ENCODE peak calls at places on chromosomes 7 and 10, in eight cellular contexts. T is hepatocyte; J is C1 segment of cervical spinal cord; H is hippocampal formation; K is activated T-cell treated with anti-CD3 and anti-CD28 coated beads, Interleukin-2, amount 50 U/mL, for 1 hour; E is stimulated activated CD8-positive, alpha-beta memory T cell treated with anti-CD3 and anti-CD28 coated beads, Interleukin-7, amount 100 ng/mL, for 24 hours; P is Caco-2; F is anterior cingulate cortex. N is an unnamed sample.

GRCh38 chr10:122475130-122475529 is 13.8 kb downstream of the HTRA1 start:
- DNase-seq in T (no peak), J (peak), H (peak), K (no peak), E (no peak), P (no peak), F (peak), N (no peak)

GRCh38 chr10:23869548-23869947 is 339.4 kb upstream of the KIAA1217 start:
- DNase-seq in T (no peak), J (no peak), H (no peak), K (no peak), E (no peak), P (no peak), F (no peak), N (no peak)

GRCh38 chr7:109479388-109479787 is 909.7 kb downstream of the DNAJB9 start:
- DNase-seq in T (no peak), J (no peak), H (no peak), K (no peak), E (no peak), P (no peak), F (no peak), N (no peak)

GRCh38 chr10:48215148-48215982 is 59.1 kb downstream of the FRMPD2 start:
- DNase-seq in T (peak), J (no peak), H (no peak), K (peak), E (peak), P (peak), F (no peak), N (no peak)

GRCh38 chr7:133051066-133051465 is 30.8 kb downstream of the CHCHD3 start:
- DNase-seq in T (peak), J (no peak), H (no peak), K (no peak), E (no peak), P (peak), F (no peak), N (peak)

GRCh38 chr7:26305048-26305868 is 13.6 kb downstream of the SNX10 start:
- DNase-seq in T (peak), J (no peak), H (no peak), K (no peak), E (no peak), P (no peak), F (no peak), N (no peak)

GRCh38 chr10:110750931-110751330 is 106.8 kb downstream of the RBM20 start:
- DNase-seq in T (no peak), J (no peak), H (no peak), K (no peak), E (no peak), P (no peak), F (no peak), N (no peak)

GRCh38 chr7:151940048-151940845 is 16.0 kb upstream of the GALNTL5 start:
- DNase-seq in T (no peak), J (no peak), H (no peak), K (no peak), E (no peak), P (no peak), F (no peak), N (no peak)

GRCh38 chr7:51069411-51070083 is 247.1 kb downstream of the COBL start:
- DNase-seq in T (no peak), J (no peak), H (no peak), K (no peak), E (no peak), P (no peak), F (no peak), N (no peak)

GRCh38 chr7:133857376-133858119 is 269.6 kb upstream of the LRGUK start:
- DNase-seq in T (no peak), J (no peak), H (no peak), K (no peak), E (no peak), P (no peak), F (no peak), N (no peak)

GRCh38 chr7:148866362-148866761 is 17.7 kb downstream of the EZH2 start:
- DNase-seq in T (no peak), J (no peak), H (no peak), K (no peak), E (no peak), P (no peak), F (no peak), N (no peak)

GRCh38 chr10:1376384-1376945 is 320.3 kb downstream of the WDR37 start:
- DNase-seq in T (no peak), J (no peak), H (no peak), K (no peak), E (no peak), P (no peak), F (no peak), N (no peak)

GRCh38 chr10:55287346-55287745 is 486.3 kb upstream of the PCDH15 start:
- DNase-seq in T (no peak), J (no peak), H (no peak), K (no peak), E (no peak), P (no peak), F (no peak), N (no peak)

GRCh38 chr10:102824695-102825094 is 12.5 kb downstream of the CYP17A1 start:
- DNase-seq in T (no peak), J (no peak), H (no peak), K (no peak), E (no peak), P (no peak), F (no peak), N (no peak)

GRCh38 chr10:10941106-10941505 is 76.6 kb upstream of the CELF2 start:
- DNase-seq in T (no peak), J (no peak), H (no peak), K (no peak), E (no peak), P (no peak), F (no peak), N (no peak)

GRCh38 chr10:110852897-110853296 is 18.8 kb upstream of the PDCD4 start:
- DNase-seq in T (peak), J (no peak), H (no peak), K (no peak), E (no peak), P (no peak), F (no peak), N (no peak)

GRCh38 chr7:136526408-136527105 is 341.9 kb upstream of the CHRM2 start:
- DNase-seq in T (no peak), J (no peak), H (no peak), K (no peak), E (no peak), P (no peak), F (no peak), N (no peak)

GRCh38 chr7:100629117-100629711 is 12.1 kb downstream of the TFR2 start:
- DNase-seq in T (no peak), J (no peak), H (no peak), K (no peak), E (no peak), P (peak), F (no peak), N (peak)

GRCh38 chr10:69374242-69374641 is 42.5 kb downstream of the TACR2 start:
- DNase-seq in T (no peak), J (no peak), H (no peak), K (no peak), E (no peak), P (no peak), F (no peak), N (no peak)

GRCh38 chr7:5692112-5692844 is 89.2 kb downstream of the RNF216 start:
- DNase-seq in T (peak), J (peak), H (peak), K (no peak), E (no peak), P (no peak), F (peak), N (peak)

GRCh38 chr10:105195831-105196230 is 554.7 kb downstream of the SORCS3 start:
- DNase-seq in T (peak), J (no peak), H (no peak), K (no peak), E (no peak), P (no peak), F (no peak), N (no peak)

GRCh38 chr7:158527902-158528502 is 59.6 kb downstream of the PTPRN2 start:
- DNase-seq in T (no peak), J (no peak), H (no peak), K (no peak), E (no peak), P (no peak), F (no peak), N (no peak)

GRCh38 chr7:67618569-67619543 is 622.2 kb downstream of the TYW1 start:
- DNase-seq in T (peak), J (no peak), H (no peak), K (no peak), E (no peak), P (no peak), F (no peak), N (no peak)

GRCh38 chr10:26534384-26534783 is 96.2 kb downstream of the APBB1IP start:
- DNase-seq in T (no peak), J (no peak), H (no peak), K (no peak), E (no peak), P (peak), F (no peak), N (no peak)

GRCh38 chr7:45073843-45074737 is 14.7 kb downstream of the NACAD start:
- DNase-seq in T (no peak), J (peak), H (no peak), K (no peak), E (no peak), P (no peak), F (no peak), N (no peak)

GRCh38 chr10:132363921-132364593 is 32.1 kb downstream of the LRRC27 start:
- DNase-seq in T (peak), J (peak), H (no peak), K (peak), E (no peak), P (no peak), F (peak), N (no peak)

GRCh38 chr7:116290740-116291139 is 80.4 kb downstream of the TES start:
- DNase-seq in T (no peak), J (no peak), H (no peak), K (no peak), E (no peak), P (peak), F (no peak), N (peak)

GRCh38 chr7:158723714-158724385 is 19.2 kb upstream of the NCAPG2 start:
- DNase-seq in T (no peak), J (no peak), H (no peak), K (no peak), E (no peak), P (no peak), F (no peak), N (no peak)

GRCh38 chr10:118594392-118595063 is 920 bp downstream of the PRLHR start:
- DNase-seq in T (peak), J (no peak), H (no peak), K (peak), E (peak), P (peak), F (no peak), N (peak)

GRCh38 chr10:101710064-101710695 is 15.2 kb upstream of the FBXW4 start:
- DNase-seq in T (no peak), J (no peak), H (no peak), K (no peak), E (no peak), P (no peak), F (no peak), N (no peak)

GRCh38 chr10:70765794-70766594 is 19.2 kb downstream of the TBATA start:
- DNase-seq in T (no peak), J (no peak), H (no peak), K (no peak), E (no peak), P (no peak), F (no peak), N (no peak)